ENCODE peak calls at places on chromosomes 16 and 17, in eight cellular contexts. R is A549, V is HepG2, K is HCT116, Q is K562, L is H1, S is GM12878, F is endothelial cell of umbilical vein. N is an unnamed sample.

GRCh38 chr17:72591500-72592241 is 470.9 kb downstream of the SOX9 start:
- DNase-seq in R (no peak), V (peak), K (no peak), Q (no peak), L (no peak), S (no peak), F (no peak), N (no peak)

GRCh38 chr17:16304832-16305231 is 48.4 kb downstream of the CENPV start:
- DNase-seq in R (peak), V (peak), K (no peak), Q (no peak), L (no peak), S (no peak), F (peak), N (peak)

GRCh38 chr17:41655611-41656111 is 31.3 kb upstream of the KRT17 start:
- DNase-seq in R (peak), V (no peak), K (no peak), Q (no peak), L (no peak), S (no peak), F (no peak), N (no peak)

GRCh38 chr16:87457051-87457611 is 35.7 kb downstream of the ZCCHC14 start:
- DNase-seq in R (no peak), V (no peak), K (no peak), Q (no peak), L (no peak), S (no peak), F (no peak), N (no peak)

GRCh38 chr16:51465026-51465425 is 314.0 kb upstream of the SALL1 start:
- DNase-seq in R (no peak), V (no peak), K (no peak), Q (no peak), L (no peak), S (no peak), F (no peak), N (no peak)

GRCh38 chr16:89958596-89958995 is 10.0 kb downstream of the DEF8 start:
- DNase-seq in R (no peak), V (no peak), K (no peak), Q (no peak), L (no peak), S (no peak), F (no peak), N (no peak)

GRCh38 chr16:67489401-67490083 is 6.2 kb upstream of the AGRP start:
- DNase-seq in R (no peak), V (no peak), K (no peak), Q (no peak), L (no peak), S (no peak), F (no peak), N (no peak)

GRCh38 chr16:259226-259625 is 16.5 kb downstream of the RGS11 start:
- DNase-seq in R (no peak), V (no peak), K (no peak), Q (no peak), L (no peak), S (no peak), F (no peak), N (no peak)

GRCh38 chr17:79621151-79621940 is 10.5 kb upstream of the RBFOX3 start:
- DNase-seq in R (no peak), V (no peak), K (no peak), Q (no peak), L (no peak), S (no peak), F (no peak), N (no peak)

GRCh38 chr17:48795444-48796162 is 21.4 kb downstream of the TTLL6 start:
- DNase-seq in R (peak), V (peak), K (peak), Q (no peak), L (no peak), S (no peak), F (no peak), N (no peak)

GRCh38 chr16:69378760-69379159 is 7.0 kb downstream of the TERF2 start:
- DNase-seq in R (no peak), V (no peak), K (no peak), Q (no peak), L (no peak), S (no peak), F (peak), N (no peak)

GRCh38 chr16:52238710-52239109 is 308.2 kb downstream of the TOX3 start:
- DNase-seq in R (no peak), V (no peak), K (no peak), Q (no peak), L (no peak), S (no peak), F (no peak), N (no peak)

GRCh38 chr17:73822371-73822770 is 178.1 kb upstream of the SDK2 start:
- DNase-seq in R (no peak), V (no peak), K (no peak), Q (no peak), L (no peak), S (no peak), F (no peak), N (no peak)

GRCh38 chr17:55720917-55721836 is 1.5 kb downstream of the TMEM100 start:
- DNase-seq in R (no peak), V (no peak), K (no peak), Q (no peak), L (no peak), S (no peak), F (no peak), N (peak)

DNA sequence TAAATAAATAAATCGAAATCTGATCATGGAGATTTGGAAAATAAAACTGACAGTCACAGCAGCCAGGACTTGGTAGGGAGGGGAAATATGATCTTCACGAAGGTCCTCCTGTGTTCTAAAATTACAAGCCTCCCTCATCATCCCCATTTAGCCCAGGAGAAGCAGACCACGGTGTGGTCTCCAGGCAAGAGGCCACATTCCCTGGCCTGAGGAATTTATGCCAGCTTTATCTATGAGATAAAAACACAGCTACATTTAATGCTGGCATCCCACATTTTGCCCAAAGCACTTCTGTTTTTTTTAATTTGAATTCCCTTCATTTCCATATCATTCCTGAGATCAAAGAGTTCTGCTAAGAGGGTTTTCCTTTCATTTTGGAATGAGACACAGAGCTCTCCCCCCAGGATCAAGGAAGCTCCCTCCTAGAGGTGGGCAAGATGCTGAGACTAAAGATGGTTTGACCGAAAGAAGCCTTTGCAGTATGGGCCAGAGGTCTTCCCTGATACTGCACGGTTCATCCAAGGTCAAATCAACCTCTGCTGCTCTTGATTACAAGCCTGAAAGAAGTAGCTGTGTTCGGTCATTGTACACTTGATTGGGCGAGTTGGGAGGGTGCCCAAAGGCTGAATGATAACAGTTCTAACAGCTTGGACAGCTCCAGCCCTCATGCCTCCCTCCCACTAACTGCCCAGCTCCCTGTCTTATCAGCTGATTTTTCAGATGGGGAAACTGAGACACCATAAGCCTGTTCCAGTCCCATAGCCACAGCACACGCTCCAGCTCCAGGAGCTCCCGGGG is 43.0 kb downstream of the ABCC12 start:
- DNase-seq in R (no peak), V (no peak), K (no peak), Q (no peak), L (no peak), S (no peak), F (no peak), N (no peak)
- TF ChIP-seq MAX in R (no peak), V (no peak), K (no peak), Q (no peak), L (no peak), S (no peak), F (no peak), N (no peak)

GRCh38 chr17:332558-333322 is 19.9 kb downstream of the RPH3AL start:
- DNase-seq in R (no peak), V (no peak), K (no peak), Q (no peak), L (no peak), S (no peak), F (no peak), N (no peak)

GRCh38 chr17:332023-332422 is 20.6 kb downstream of the RPH3AL start:
- DNase-seq in R (no peak), V (no peak), K (no peak), Q (no peak), L (no peak), S (no peak), F (no peak), N (no peak)

GRCh38 chr17:329794-330420 is 22.7 kb downstream of the RPH3AL start:
- DNase-seq in R (no peak), V (no peak), K (no peak), Q (no peak), L (no peak), S (no peak), F (no peak), N (no peak)

GRCh38 chr17:333626-334396 is 18.8 kb downstream of the RPH3AL start:
- DNase-seq in R (no peak), V (no peak), K (no peak), Q (peak), L (no peak), S (no peak), F (peak), N (no peak)

DNA sequence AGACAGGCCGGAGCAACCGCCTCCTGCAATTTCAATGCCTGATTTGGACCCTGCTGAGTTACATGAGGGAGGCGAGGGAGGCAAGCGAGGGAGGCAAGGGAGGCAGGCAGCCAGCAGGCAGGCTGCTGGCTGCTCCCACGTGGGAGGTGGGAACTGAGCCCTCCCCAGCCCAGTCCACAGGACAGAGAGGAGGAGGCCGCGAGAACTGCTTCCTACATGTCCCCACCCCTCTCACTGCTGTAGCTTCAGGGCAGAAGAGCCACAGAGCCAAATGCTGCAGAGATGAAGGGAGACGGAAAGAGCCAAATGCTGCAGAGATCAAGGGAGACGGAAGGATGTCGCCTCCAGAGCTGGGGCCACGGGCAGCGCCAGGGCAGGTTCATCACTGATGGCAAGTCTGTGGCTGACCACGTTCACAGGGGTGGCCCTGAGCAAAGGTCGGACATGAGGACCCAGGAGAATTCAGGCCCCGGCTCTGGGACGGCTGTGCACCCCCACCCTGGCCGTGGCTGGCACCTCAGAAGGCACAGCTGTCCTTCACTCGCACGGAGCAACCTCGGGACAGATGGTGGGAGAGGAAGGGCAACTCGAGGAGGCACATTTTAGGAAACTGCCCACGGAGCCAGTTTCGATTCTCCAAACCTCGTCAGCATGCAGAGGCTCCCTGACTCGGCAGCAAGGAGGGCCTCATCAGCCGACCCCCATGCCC is 21.5 kb downstream of the RPH3AL start:
- DNase-seq in R (no peak), V (no peak), K (no peak), Q (no peak), L (no peak), S (no peak), F (no peak), N (no peak)
- H3K4me3 ChIP-seq in R (no peak), V (no peak), K (no peak), Q (no peak), L (no peak), S (no peak), F (no peak), N (no peak)

DNA sequence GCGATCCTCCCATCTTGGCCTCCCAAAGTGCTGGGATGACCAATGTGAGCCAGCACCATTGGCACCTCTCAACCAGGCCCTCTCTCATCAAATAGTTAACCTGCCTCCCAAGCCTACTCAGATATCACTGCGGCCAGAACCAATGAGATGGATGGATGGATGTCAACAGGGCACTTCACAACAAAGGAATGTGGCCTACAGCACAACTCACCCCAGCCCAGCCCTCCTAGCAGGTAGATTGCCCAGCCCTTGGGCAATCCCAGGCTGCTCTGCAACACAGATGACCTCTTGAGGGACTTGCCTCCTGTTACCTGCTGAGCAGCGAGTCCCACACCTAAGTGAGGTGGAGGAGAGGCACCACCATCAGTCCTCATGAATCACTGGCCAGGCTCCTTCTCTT is 22.6 kb upstream of the KIFC3 start:
- DNase-seq in R (no peak), V (peak), K (no peak), Q (no peak), L (no peak), S (no peak), F (no peak), N (no peak)
- TF ChIP-seq MAX in R (no peak), V (no peak), K (no peak), Q (no peak), L (no peak), S (no peak), F (no peak), N (no peak)

GRCh38 chr17:40176409-40177110 is 710 bp upstream of the RAPGEFL1 start:
- DNase-seq in R (no peak), V (no peak), K (no peak), Q (peak), L (no peak), S (no peak), F (no peak), N (no peak)
- H3K4me3 ChIP-seq in R (no peak), V (no peak), K (no peak), Q (no peak), L (no peak), S (no peak), F (no peak), N (no peak)

DNA sequence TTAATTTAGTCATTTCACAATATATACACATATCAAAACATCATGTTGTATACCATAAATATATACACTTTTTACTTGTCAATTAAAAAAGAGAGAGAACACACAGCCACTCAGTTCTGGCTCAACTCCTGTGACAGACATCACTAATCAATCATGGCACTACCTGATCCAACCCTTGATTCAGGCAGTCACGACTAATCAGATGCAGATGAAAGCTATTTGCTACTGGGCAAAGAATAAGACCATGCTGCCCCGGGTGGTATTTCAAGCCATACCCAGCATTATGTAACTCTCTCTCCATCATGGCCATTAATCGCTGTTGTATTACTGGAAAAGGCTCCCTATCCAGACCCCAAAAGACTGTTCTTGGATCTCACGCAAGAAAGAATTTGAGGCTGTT is 345.7 kb downstream of the HAPSTR1 start:
- DNase-seq in R (peak), V (peak), K (peak), Q (peak), L (no peak), S (no peak), F (no peak), N (peak)
- TF ChIP-seq MAX in R (no peak), V (no peak), K (no peak), Q (no peak), L (no peak), S (no peak), F (no peak), N (no peak)

N was measured in NB4.